ENCODE peak calls at places on chromosomes 12 and 14, in seven cellular contexts. C is K562, G is GM12892, E is HepG2, T is SK-N-SH, Z is H1, P is GM12878. N is an unnamed sample.

GRCh38 chr12:55983229-55983849 is 9.5 kb downstream of the RAB5B start:
- DNase-seq in G (no peak), C (no peak), Z (no peak), P (no peak), E (no peak), T (no peak), N (no peak)

GRCh38 chr12:86826051-86826450 is 569.9 kb upstream of the MGAT4C start:
- DNase-seq in G (no peak), T (no peak), E (no peak), Z (no peak), P (no peak), C (no peak), N (no peak)

GRCh38 chr12:65518771-65519170 is 240.3 kb downstream of the MSRB3 start:
- DNase-seq in E (no peak), Z (no peak), T (no peak), G (no peak), C (no peak), P (no peak), N (no peak)

GRCh38 chr14:37230551-37231194 is 32.9 kb downstream of the MIPOL1 start:
- DNase-seq in P (no peak), C (peak), E (peak), G (no peak), T (peak), Z (no peak), N (no peak)

GRCh38 chr12:106248849-106249371 is 1.1 kb upstream of the CKAP4 start:
- DNase-seq in T (no peak), P (no peak), G (no peak), C (no peak), E (no peak), Z (no peak), N (no peak)

GRCh38 chr14:103372552-103373304 is 12.5 kb upstream of the MARK3 start:
- DNase-seq in T (no peak), G (no peak), Z (no peak), E (peak), C (peak), P (no peak), N (no peak)

GRCh38 chr12:68962855-68963455 is 30.0 kb upstream of the CPM start:
- DNase-seq in C (no peak), Z (no peak), G (no peak), T (no peak), E (no peak), P (no peak), N (no peak)

GRCh38 chr14:71856199-71856919 is 75.9 kb upstream of the RGS6 start:
- DNase-seq in G (no peak), T (no peak), C (no peak), E (no peak), P (peak), Z (no peak), N (no peak)

GRCh38 chr12:127351481-127352010 is 915.4 kb upstream of the TMEM132C start:
- DNase-seq in Z (no peak), C (peak), E (no peak), T (no peak), P (no peak), G (no peak), N (no peak)

GRCh38 chr14:56064513-56064912 is 53.7 kb upstream of the PELI2 start:
- DNase-seq in T (no peak), G (no peak), E (no peak), Z (no peak), P (no peak), C (no peak), N (no peak)

GRCh38 chr14:78902010-78902623 is 731.9 kb downstream of the NRXN3 start:
- DNase-seq in T (peak), C (peak), G (no peak), Z (no peak), E (peak), P (no peak), N (no peak)

GRCh38 chr12:70971395-70971794 is 50.9 kb upstream of the PTPRR start:
- DNase-seq in P (no peak), Z (no peak), E (no peak), C (no peak), G (no peak), T (no peak), N (no peak)

GRCh38 chr12:69838086-69838440 is 13.0 kb downstream of the MYRFL start:
- DNase-seq in T (no peak), Z (no peak), P (no peak), C (no peak), G (no peak), E (no peak), N (no peak)

GRCh38 chr12:66314278-66314677 is 12.0 kb downstream of the HELB start:
- DNase-seq in P (no peak), C (no peak), G (no peak), E (no peak), Z (no peak), T (no peak), N (no peak)

GRCh38 chr14:59333668-59334067 is 131.5 kb downstream of the GPR135 start:
- DNase-seq in P (no peak), T (no peak), G (no peak), C (no peak), E (peak), Z (no peak), N (no peak)

GRCh38 chr14:59707778-59708635 is 131.4 kb upstream of the CCDC175 start:
- DNase-seq in G (no peak), Z (no peak), E (no peak), C (no peak), P (no peak), T (peak), N (no peak)

GRCh38 chr12:49804821-49805220 is 23.4 kb downstream of the NCKAP5L start:
- DNase-seq in Z (no peak), G (no peak), T (peak), C (no peak), P (no peak), E (no peak), N (no peak)

GRCh38 chr14:96114002-96114401 is 74.8 kb downstream of the C14orf132 start:
- DNase-seq in T (no peak), Z (no peak), P (no peak), E (no peak), C (no peak), G (no peak), N (no peak)

GRCh38 chr12:127579446-127579845 is 687.5 kb upstream of the TMEM132C start:
- DNase-seq in E (no peak), G (no peak), C (no peak), T (no peak), P (no peak), Z (no peak), N (no peak)

GRCh38 chr12:20950248-20950647 is 139.7 kb downstream of the SLCO1B3 start:
- DNase-seq in E (peak), Z (no peak), P (peak), C (peak), T (peak), G (no peak), N (no peak)

GRCh38 chr12:119594772-119595445 is 1.3 kb downstream of the TMEM233 start:
- DNase-seq in Z (no peak), T (peak), E (no peak), P (no peak), G (peak), C (no peak), N (no peak)

GRCh38 chr14:61146896-61147295 is 134.2 kb downstream of the TMEM30B start:
- DNase-seq in E (no peak), Z (no peak), G (no peak), C (no peak), P (no peak), T (no peak), N (no peak)

GRCh38 chr12:75366629-75367028 is 24.3 kb upstream of the GLIPR1L2 start:
- DNase-seq in G (no peak), C (no peak), T (no peak), P (no peak), E (no peak), Z (no peak), N (no peak)

GRCh38 chr12:76740501-76740900 is 23.4 kb upstream of the ZDHHC17 start:
- DNase-seq in G (no peak), T (no peak), P (no peak), Z (no peak), E (no peak), C (no peak), N (no peak)

GRCh38 chr12:79151956-79152355 is 287.4 kb downstream of the SYT1 start:
- DNase-seq in E (no peak), T (no peak), G (no peak), C (no peak), P (no peak), Z (no peak), N (no peak)

GRCh38 chr14:66910306-66910705 is 278.9 kb upstream of the GARIN2 start:
- DNase-seq in C (no peak), T (no peak), Z (no peak), E (no peak), P (no peak), G (no peak), N (no peak)

GRCh38 chr12:25102402-25102801 is 92.6 kb downstream of the DNAI7 start:
- DNase-seq in Z (no peak), T (no peak), C (no peak), E (no peak), P (no peak), G (no peak), N (no peak)

GRCh38 chr12:105109465-105110212 is 2.1 kb downstream of the WASHC4 start:
- DNase-seq in Z (no peak), T (no peak), G (no peak), P (peak), C (no peak), E (no peak), N (no peak)

GRCh38 chr14:74879427-74880180 is 2.1 kb upstream of the DLST start:
- DNase-seq in E (peak), T (no peak), Z (no peak), C (no peak), P (no peak), G (no peak), N (no peak)

GRCh38 chr12:104649217-104649834 is 192.6 kb downstream of the CHST11 start:
- DNase-seq in P (no peak), Z (no peak), T (no peak), G (no peak), C (no peak), E (no peak), N (no peak)

DNA sequence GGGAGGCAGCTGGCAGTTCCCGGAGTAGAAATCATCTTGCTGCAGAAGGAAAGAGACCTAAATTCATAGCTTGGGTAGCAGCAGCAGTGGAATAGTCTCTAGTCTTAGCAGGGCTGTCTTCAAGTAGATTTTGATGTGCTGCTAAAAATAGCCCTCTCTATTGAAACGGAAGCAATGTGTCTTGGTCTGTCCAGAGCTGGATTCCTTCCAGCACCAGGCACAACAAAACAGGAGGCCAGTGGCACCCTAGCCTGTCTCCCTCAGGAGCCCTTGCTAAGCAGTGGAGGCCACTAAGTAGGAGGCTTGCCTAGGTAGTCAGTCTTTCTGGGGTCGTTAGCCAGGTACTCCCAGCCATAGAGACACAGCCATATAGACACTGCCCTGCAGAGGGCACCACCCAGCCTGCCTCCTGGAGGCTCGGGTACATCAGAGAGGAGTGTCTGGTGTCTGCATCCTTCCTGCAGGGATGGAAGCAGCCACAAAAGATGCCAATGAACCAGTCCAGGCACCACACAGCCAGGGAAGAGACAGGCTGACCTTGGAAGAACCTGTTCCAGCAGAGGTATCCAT is 97.5 kb downstream of the CRACR2A start:
- DNase-seq in E (peak), P (no peak), C (peak), T (peak), G (no peak), Z (peak), N (peak)
- TF ChIP-seq TAF1 in E (no peak), P (no peak), C (no peak), T (no peak), G (no peak), Z (no peak), N (no peak)

GRCh38 chr12:128712622-128713021 is 111.1 kb downstream of the SLC15A4 start:
- DNase-seq in Z (no peak), T (no peak), G (no peak), C (no peak), P (no peak), E (no peak), N (no peak)
- TF ChIP-seq TAF1 in Z (no peak), T (no peak), G (no peak), C (no peak), P (no peak), E (no peak), N (no peak)

DNA sequence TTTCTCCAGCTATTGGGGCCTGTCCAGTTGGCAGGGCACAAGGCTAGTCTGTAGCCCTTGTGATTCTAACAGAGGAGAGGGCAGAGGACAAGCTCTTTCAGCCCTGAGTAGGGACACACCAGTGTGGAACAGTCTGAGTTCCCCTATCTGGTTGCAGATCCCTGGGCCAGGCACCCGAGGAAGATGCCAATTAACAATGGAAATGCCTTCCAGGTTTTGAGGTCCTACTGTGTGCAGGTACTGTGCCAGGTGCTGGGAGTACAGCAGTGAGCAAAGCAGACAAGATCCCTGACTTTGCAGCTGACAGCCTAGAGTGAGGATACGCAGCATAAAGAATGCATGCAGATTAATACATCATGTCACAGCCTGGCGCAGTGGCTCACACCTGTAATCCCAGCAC is 17.1 kb downstream of the DTX1 start:
- DNase-seq in T (no peak), E (no peak), Z (no peak), P (no peak), C (no peak), G (no peak), N (no peak)
- TF ChIP-seq TAF1 in T (no peak), E (no peak), Z (no peak), P (no peak), C (no peak), G (no peak), N (no peak)

DNA sequence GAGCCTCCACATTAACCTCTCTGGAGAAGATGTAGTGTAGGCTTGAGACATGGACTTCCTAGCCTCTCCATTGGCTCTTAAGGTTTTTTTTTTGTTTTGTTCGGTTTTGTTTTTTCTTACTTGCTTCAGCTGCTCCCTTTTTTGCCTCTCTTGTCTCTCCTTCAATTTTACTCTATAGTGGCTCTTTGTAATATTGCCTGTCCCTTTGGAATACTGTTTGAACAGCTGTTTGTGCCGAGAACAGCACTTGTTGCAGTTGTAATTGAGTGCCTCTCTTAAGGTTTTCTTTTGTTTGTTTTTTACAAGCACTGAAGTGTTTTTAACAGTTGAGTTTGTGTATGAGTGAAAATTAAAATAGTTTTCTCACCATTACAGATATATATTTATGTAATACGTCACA is 567.7 kb downstream of the LRFN5 start:
- DNase-seq in G (no peak), C (no peak), E (no peak), P (no peak), T (no peak), Z (no peak), N (no peak)
- TF ChIP-seq TAF1 in G (no peak), C (no peak), E (no peak), P (no peak), T (no peak), Z (no peak), N (no peak)

GRCh38 chr12:121773011-121773777 is 20.3 kb downstream of the RHOF start:
- DNase-seq in Z (no peak), P (no peak), T (peak), C (peak), G (peak), E (peak), N (peak)
- TF ChIP-seq TAF1 in Z (no peak), P (no peak), T (no peak), C (no peak), G (no peak), E (no peak), N (no peak)

GRCh38 chr14:24816929-24817637 is 183.1 kb upstream of the GZMB start:
- DNase-seq in T (no peak), G (no peak), E (peak), Z (no peak), P (no peak), C (no peak), N (no peak)
- TF ChIP-seq TAF1 in T (no peak), G (no peak), E (no peak), Z (no peak), P (no peak), C (no peak), N (no peak)

DNA sequence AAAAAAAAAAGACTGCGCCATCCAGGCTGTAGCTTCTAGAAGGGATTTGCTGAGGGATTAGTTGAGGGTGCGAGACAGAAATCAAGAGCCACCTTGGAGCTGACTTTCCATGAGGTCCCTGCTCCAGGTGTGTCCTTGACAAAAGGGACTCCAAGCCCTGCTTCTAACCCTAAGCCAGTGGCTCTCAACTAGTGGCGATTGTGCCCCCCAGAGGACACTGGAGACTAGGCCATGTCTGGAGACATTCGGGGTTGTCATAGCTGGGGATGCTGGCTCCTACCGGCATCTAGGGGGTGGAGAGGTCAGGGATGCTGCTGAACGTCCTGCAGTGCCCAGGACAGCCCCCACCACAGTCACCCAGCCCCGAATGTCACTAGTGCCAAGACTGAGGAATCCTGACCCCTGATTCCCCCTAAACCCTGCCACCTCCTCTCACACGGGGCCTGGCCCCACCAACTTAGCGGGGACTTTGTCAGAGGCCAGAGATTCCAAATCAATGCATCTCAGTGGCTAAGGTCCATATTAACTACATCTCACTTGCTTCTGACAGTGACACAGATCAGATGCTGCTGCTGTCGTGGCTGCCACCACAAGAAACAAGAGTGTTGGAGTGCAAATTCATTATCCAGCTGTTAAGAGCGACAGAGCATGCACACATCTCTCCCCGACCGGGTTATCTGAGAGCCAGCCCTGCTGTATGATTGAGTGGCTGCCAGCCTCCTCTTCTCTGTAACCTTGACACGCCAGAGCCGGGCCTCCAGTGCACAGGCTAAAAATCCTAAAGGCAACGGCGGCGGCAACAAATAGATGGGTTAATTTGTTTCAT is 40.4 kb downstream of the SPRING1 start:
- DNase-seq in T (peak), G (peak), Z (no peak), C (peak), E (peak), P (no peak), N (no peak)
- TF ChIP-seq TAF1 in T (no peak), G (no peak), Z (no peak), C (no peak), E (no peak), P (no peak), N (no peak)

GRCh38 chr12:111602348-111602747 is 3.2 kb upstream of the ATXN2 start:
- DNase-seq in T (no peak), C (no peak), P (no peak), G (no peak), Z (no peak), E (no peak), N (no peak)
- TF ChIP-seq TAF1 in T (no peak), C (no peak), P (no peak), G (no peak), Z (no peak), E (no peak), N (no peak)

DNA sequence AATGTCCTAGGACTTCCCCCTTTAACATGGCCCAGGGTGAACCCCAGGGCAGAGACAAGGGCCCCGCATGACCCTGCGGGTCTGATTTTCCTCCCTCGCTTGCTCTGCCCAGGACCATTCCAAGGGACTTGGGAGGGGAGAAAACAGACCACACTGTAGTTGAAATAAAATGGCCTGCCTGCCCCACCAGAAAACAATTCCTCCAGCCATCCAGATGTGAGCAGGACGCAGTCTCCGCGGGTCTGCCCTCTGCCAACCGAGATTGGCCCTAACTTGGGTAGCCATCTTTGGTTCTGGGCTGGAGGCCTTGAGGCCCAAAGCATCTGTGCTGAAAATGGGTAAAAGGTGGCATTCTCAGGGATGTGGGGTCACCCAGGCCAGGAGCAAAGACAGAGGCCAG is 75.5 kb downstream of the RFLNA start:
- DNase-seq in Z (no peak), E (no peak), P (no peak), G (no peak), T (peak), C (no peak), N (no peak)
- TF ChIP-seq TAF1 in Z (no peak), E (no peak), P (no peak), G (no peak), T (no peak), C (no peak), N (no peak)

N was measured in GM12891.